ENCODE peak calls at places on chromosomes 2 and 18, in nine cellular contexts. I, F, A, D, W, P, Z, B and K are unnamed samples.

GRCh38 chr2:147449323-147450080 is 395.3 kb upstream of the ACVR2A start:
- DNase-seq in I (no peak), F (no peak), A (no peak), D (no peak), W (no peak), P (no peak), Z (no peak), B (no peak), K (no peak)

GRCh38 chr18:59264651-59265245 is 8.5 kb downstream of the RAX start:
- DNase-seq in I (no peak), F (no peak), A (no peak), D (no peak), W (no peak), P (no peak), Z (no peak), B (no peak), K (no peak)

GRCh38 chr2:129885735-129886134 is 93.7 kb upstream of the RAB6C start:
- DNase-seq in I (no peak), F (no peak), A (no peak), D (no peak), W (no peak), P (no peak), Z (no peak), B (peak), K (no peak)

GRCh38 chr2:172533687-172534086 is 22.2 kb upstream of the PDK1 start:
- DNase-seq in I (no peak), F (no peak), A (no peak), D (no peak), W (no peak), P (no peak), Z (no peak), B (no peak), K (no peak)

GRCh38 chr18:68588169-68588568 is 126.7 kb downstream of the TMX3 start:
- DNase-seq in I (no peak), F (no peak), A (no peak), D (no peak), W (no peak), P (no peak), Z (no peak), B (no peak), K (no peak)

GRCh38 chr2:86014493-86014892 is 91.2 kb downstream of the POLR1A start:
- DNase-seq in I (no peak), F (no peak), A (no peak), D (no peak), W (no peak), P (no peak), Z (no peak), B (no peak), K (no peak)

GRCh38 chr2:203605302-203605701 is 70.2 kb upstream of the RAPH1 start:
- DNase-seq in I (no peak), F (no peak), A (no peak), D (no peak), W (no peak), P (peak), Z (no peak), B (no peak), K (no peak)

GRCh38 chr18:23890589-23890988 is 124.0 kb upstream of the TTC39C start:
- DNase-seq in I (no peak), F (no peak), A (peak), D (peak), W (no peak), P (peak), Z (no peak), B (no peak), K (no peak)

GRCh38 chr2:191638079-191638801 is 39.7 kb upstream of the NABP1 start:
- DNase-seq in I (no peak), F (no peak), A (no peak), D (peak), W (peak), P (no peak), Z (no peak), B (no peak), K (no peak)